ENCODE peak calls at places on chromosome 20, in ten cellular contexts. One of them, this sample, is unnamed.

GRCh38 chr20:7437311-7437710 is 502.9 kb downstream of the HAO1 start:
- DNase-seq in natural killer cell: no peak
- DNase-seq in foreskin fibroblast: no peak
- DNase-seq in dorsolateral prefrontal cortex: no peak
- DNase-seq in brain microvascular endothelial cell: no peak
- DNase-seq in BJ: no peak
- DNase-seq in neural crest cell: no peak
- DNase-seq in breast epithelium: no peak
- DNase-seq in esophagus muscularis mucosa: no peak
- DNase-seq in PC-9: no peak
- DNase-seq in this sample: no peak

GRCh38 chr20:36924167-36925045 is 27.1 kb downstream of the SAMHD1 start:
- DNase-seq in dorsolateral prefrontal cortex: no peak
- DNase-seq in brain microvascular endothelial cell: no peak
- DNase-seq in BJ: no peak
- DNase-seq in breast epithelium: no peak
- DNase-seq in foreskin fibroblast: no peak
- DNase-seq in PC-9: no peak
- DNase-seq in natural killer cell: no peak
- DNase-seq in neural crest cell: no peak
- DNase-seq in esophagus muscularis mucosa: no peak
- DNase-seq in this sample: no peak

GRCh38 chr20:20956586-20956985 is 149.6 kb downstream of the LINC00237 start:
- DNase-seq in BJ: no peak
- DNase-seq in dorsolateral prefrontal cortex: peak
- DNase-seq in breast epithelium: no peak
- DNase-seq in foreskin fibroblast: no peak
- DNase-seq in neural crest cell: no peak
- DNase-seq in esophagus muscularis mucosa: no peak
- DNase-seq in PC-9: no peak
- DNase-seq in natural killer cell: no peak
- DNase-seq in brain microvascular endothelial cell: no peak
- DNase-seq in this sample: no peak

GRCh38 chr20:57843941-57844625 is 134.3 kb upstream of the PMEPA1 start:
- DNase-seq in brain microvascular endothelial cell: no peak
- DNase-seq in BJ: no peak
- DNase-seq in PC-9: no peak
- DNase-seq in dorsolateral prefrontal cortex: no peak
- DNase-seq in esophagus muscularis mucosa: peak
- DNase-seq in breast epithelium: no peak
- DNase-seq in natural killer cell: no peak
- DNase-seq in neural crest cell: no peak
- DNase-seq in foreskin fibroblast: no peak
- DNase-seq in this sample: peak

GRCh38 chr20:58826271-58826670 is 24.4 kb downstream of the GNAS-AS1 start:
- DNase-seq in natural killer cell: no peak
- DNase-seq in PC-9: no peak
- DNase-seq in brain microvascular endothelial cell: no peak
- DNase-seq in neural crest cell: no peak
- DNase-seq in foreskin fibroblast: no peak
- DNase-seq in breast epithelium: no peak
- DNase-seq in esophagus muscularis mucosa: no peak
- DNase-seq in BJ: no peak
- DNase-seq in dorsolateral prefrontal cortex: no peak
- DNase-seq in this sample: no peak

GRCh38 chr20:62620624-62621023 is 21.7 kb upstream of the SLCO4A1 start:
- DNase-seq in brain microvascular endothelial cell: no peak
- DNase-seq in PC-9: no peak
- DNase-seq in foreskin fibroblast: no peak
- DNase-seq in neural crest cell: no peak
- DNase-seq in natural killer cell: no peak
- DNase-seq in breast epithelium: no peak
- DNase-seq in esophagus muscularis mucosa: no peak
- DNase-seq in dorsolateral prefrontal cortex: no peak
- DNase-seq in BJ: no peak
- DNase-seq in this sample: no peak

GRCh38 chr20:31560900-31561598 is 44.0 kb upstream of the ID1 start:
- DNase-seq in PC-9: peak
- DNase-seq in esophagus muscularis mucosa: no peak
- DNase-seq in BJ: peak
- DNase-seq in foreskin fibroblast: peak
- DNase-seq in dorsolateral prefrontal cortex: no peak
- DNase-seq in breast epithelium: peak
- DNase-seq in neural crest cell: no peak
- DNase-seq in brain microvascular endothelial cell: peak
- DNase-seq in natural killer cell: no peak
- DNase-seq in this sample: no peak

GRCh38 chr20:37558306-37558705 is 30.6 kb upstream of the BLCAP start:
- DNase-seq in PC-9: no peak
- DNase-seq in BJ: no peak
- DNase-seq in esophagus muscularis mucosa: no peak
- DNase-seq in dorsolateral prefrontal cortex: no peak
- DNase-seq in neural crest cell: no peak
- DNase-seq in breast epithelium: no peak
- DNase-seq in natural killer cell: no peak
- DNase-seq in brain microvascular endothelial cell: no peak
- DNase-seq in foreskin fibroblast: no peak
- DNase-seq in this sample: no peak

GRCh38 chr20:16351415-16351814 is 221.8 kb downstream of the KIF16B start:
- DNase-seq in esophagus muscularis mucosa: no peak
- DNase-seq in brain microvascular endothelial cell: no peak
- DNase-seq in PC-9: no peak
- DNase-seq in neural crest cell: no peak
- DNase-seq in breast epithelium: no peak
- DNase-seq in BJ: no peak
- DNase-seq in dorsolateral prefrontal cortex: no peak
- DNase-seq in natural killer cell: no peak
- DNase-seq in foreskin fibroblast: no peak
- DNase-seq in this sample: no peak

GRCh38 chr20:41054463-41055230 is 26.0 kb downstream of the TOP1 start:
- DNase-seq in esophagus muscularis mucosa: no peak
- DNase-seq in foreskin fibroblast: no peak
- DNase-seq in dorsolateral prefrontal cortex: no peak
- DNase-seq in brain microvascular endothelial cell: no peak
- DNase-seq in BJ: no peak
- DNase-seq in PC-9: no peak
- DNase-seq in natural killer cell: no peak
- DNase-seq in breast epithelium: no peak
- DNase-seq in neural crest cell: no peak
- DNase-seq in this sample: no peak

GRCh38 chr20:54865273-54865672 is 389.9 kb downstream of the DOK5 start:
- DNase-seq in natural killer cell: no peak
- DNase-seq in esophagus muscularis mucosa: no peak
- DNase-seq in PC-9: no peak
- DNase-seq in dorsolateral prefrontal cortex: no peak
- DNase-seq in BJ: no peak
- DNase-seq in foreskin fibroblast: no peak
- DNase-seq in neural crest cell: no peak
- DNase-seq in breast epithelium: no peak
- DNase-seq in brain microvascular endothelial cell: no peak
- DNase-seq in this sample: no peak

GRCh38 chr20:32959351-32960221 is 44.6 kb downstream of the SUN5 start:
- DNase-seq in esophagus muscularis mucosa: peak
- DNase-seq in neural crest cell: no peak
- DNase-seq in brain microvascular endothelial cell: no peak
- DNase-seq in breast epithelium: no peak
- DNase-seq in PC-9: no peak
- DNase-seq in natural killer cell: no peak
- DNase-seq in foreskin fibroblast: no peak
- DNase-seq in BJ: no peak
- DNase-seq in dorsolateral prefrontal cortex: no peak
- DNase-seq in this sample: peak

GRCh38 chr20:22768779-22769178 is 184.4 kb upstream of the FOXA2 start:
- DNase-seq in esophagus muscularis mucosa: no peak
- DNase-seq in PC-9: peak
- DNase-seq in brain microvascular endothelial cell: no peak
- DNase-seq in natural killer cell: no peak
- DNase-seq in neural crest cell: no peak
- DNase-seq in breast epithelium: peak
- DNase-seq in BJ: no peak
- DNase-seq in dorsolateral prefrontal cortex: no peak
- DNase-seq in foreskin fibroblast: no peak
- DNase-seq in this sample: no peak

DNA sequence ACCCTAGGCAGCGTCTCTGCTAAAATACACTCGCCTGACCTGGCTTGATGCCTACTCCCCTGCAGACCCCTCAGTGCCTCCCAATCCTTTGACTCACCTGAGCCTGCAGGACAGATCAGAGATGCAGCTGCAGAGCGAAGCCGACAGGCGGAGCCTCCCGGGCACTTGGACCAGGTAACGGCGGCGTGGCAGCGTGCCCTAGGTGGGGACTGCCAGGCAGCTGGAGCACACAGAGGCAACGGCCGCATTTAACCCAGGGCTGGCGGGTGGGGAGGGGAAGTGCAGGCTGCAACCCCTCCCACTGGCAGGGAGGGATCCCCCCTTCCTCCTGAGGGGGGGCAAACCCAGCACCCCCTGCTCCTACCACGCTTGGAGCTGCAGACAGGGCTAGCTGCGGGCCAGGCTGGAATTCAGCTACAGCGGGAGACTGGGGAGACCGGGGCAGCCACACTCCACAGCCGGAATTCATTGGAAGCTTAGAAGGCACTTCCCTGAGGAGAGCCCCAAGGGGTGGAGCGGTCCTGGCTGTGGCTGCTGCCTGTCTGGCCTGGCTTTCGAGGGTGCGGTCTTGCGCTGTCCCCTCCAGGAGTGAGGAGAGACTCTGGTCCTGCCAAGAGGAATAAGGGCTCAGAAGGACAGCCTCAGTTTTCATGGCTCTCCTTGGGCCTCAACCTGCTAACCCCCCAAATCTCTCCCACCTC is at the start of gene MATN4:
- DNase-seq in natural killer cell: no peak
- DNase-seq in PC-9: no peak
- DNase-seq in breast epithelium: no peak
- DNase-seq in BJ: no peak
- DNase-seq in foreskin fibroblast: no peak
- DNase-seq in dorsolateral prefrontal cortex: no peak
- DNase-seq in neural crest cell: no peak
- DNase-seq in brain microvascular endothelial cell: no peak
- DNase-seq in esophagus muscularis mucosa: no peak
- DNase-seq in this sample: no peak
- TF ChIP-seq CTCF in natural killer cell: no peak
- TF ChIP-seq CTCF in PC-9: no peak
- TF ChIP-seq CTCF in breast epithelium: peak
- TF ChIP-seq CTCF in BJ: no peak
- TF ChIP-seq CTCF in foreskin fibroblast: no peak
- TF ChIP-seq CTCF in dorsolateral prefrontal cortex: no peak
- TF ChIP-seq CTCF in neural crest cell: no peak
- TF ChIP-seq CTCF in brain microvascular endothelial cell: no peak
- TF ChIP-seq CTCF in esophagus muscularis mucosa: no peak
- TF ChIP-seq CTCF in this sample: no peak

GRCh38 chr20:42610070-42610469 is 579.6 kb downstream of the PTPRT start:
- DNase-seq in foreskin fibroblast: no peak
- DNase-seq in breast epithelium: no peak
- DNase-seq in BJ: no peak
- DNase-seq in neural crest cell: no peak
- DNase-seq in dorsolateral prefrontal cortex: no peak
- DNase-seq in esophagus muscularis mucosa: no peak
- DNase-seq in natural killer cell: no peak
- DNase-seq in brain microvascular endothelial cell: no peak
- DNase-seq in PC-9: no peak
- DNase-seq in this sample: no peak
- TF ChIP-seq CTCF in foreskin fibroblast: no peak
- TF ChIP-seq CTCF in breast epithelium: no peak
- TF ChIP-seq CTCF in BJ: no peak
- TF ChIP-seq CTCF in neural crest cell: no peak
- TF ChIP-seq CTCF in dorsolateral prefrontal cortex: no peak
- TF ChIP-seq CTCF in esophagus muscularis mucosa: no peak
- TF ChIP-seq CTCF in natural killer cell: no peak
- TF ChIP-seq CTCF in brain microvascular endothelial cell: no peak
- TF ChIP-seq CTCF in PC-9: no peak
- TF ChIP-seq CTCF in this sample: no peak

GRCh38 chr20:47992021-47992467 is 206.8 kb upstream of the SULF2 start:
- DNase-seq in brain microvascular endothelial cell: no peak
- DNase-seq in foreskin fibroblast: no peak
- DNase-seq in neural crest cell: no peak
- DNase-seq in esophagus muscularis mucosa: no peak
- DNase-seq in natural killer cell: no peak
- DNase-seq in breast epithelium: no peak
- DNase-seq in BJ: no peak
- DNase-seq in PC-9: no peak
- DNase-seq in dorsolateral prefrontal cortex: no peak
- DNase-seq in this sample: no peak
- TF ChIP-seq CTCF in brain microvascular endothelial cell: no peak
- TF ChIP-seq CTCF in foreskin fibroblast: no peak
- TF ChIP-seq CTCF in neural crest cell: no peak
- TF ChIP-seq CTCF in esophagus muscularis mucosa: no peak
- TF ChIP-seq CTCF in natural killer cell: no peak
- TF ChIP-seq CTCF in breast epithelium: no peak
- TF ChIP-seq CTCF in BJ: no peak
- TF ChIP-seq CTCF in PC-9: no peak
- TF ChIP-seq CTCF in dorsolateral prefrontal cortex: no peak
- TF ChIP-seq CTCF in this sample: no peak

DNA sequence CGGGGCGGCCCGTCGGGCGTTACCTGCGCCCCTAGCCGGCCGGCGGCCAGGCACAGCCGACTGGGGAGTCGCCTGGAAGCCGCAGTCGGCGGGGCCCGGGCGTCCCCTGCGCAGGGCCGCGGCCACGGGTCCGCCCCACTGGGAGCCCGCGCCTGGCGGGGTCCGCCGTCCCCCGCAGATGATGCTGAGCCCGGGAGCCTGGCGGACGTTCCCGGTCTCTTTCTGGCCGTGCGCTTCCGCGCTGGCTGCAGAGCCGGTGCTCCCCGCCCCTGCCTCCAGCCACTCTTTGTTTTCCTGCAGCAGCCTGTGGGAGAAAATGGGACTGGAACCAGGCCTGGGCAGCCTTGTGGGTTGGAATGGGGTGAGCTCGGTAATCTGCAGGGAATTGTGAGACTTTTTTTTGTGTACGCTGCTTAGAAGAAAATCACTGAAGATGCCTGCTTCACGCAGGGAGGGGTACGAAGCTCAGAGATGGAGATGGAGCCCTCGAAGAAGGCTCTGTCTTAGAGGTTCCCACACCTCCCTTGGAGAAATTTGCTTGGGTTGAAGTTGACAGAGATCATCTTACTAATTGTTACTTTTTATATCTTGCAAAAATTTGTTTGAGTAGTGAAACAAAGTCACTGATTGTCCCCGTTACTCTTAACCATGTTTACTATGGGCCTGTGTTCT is 752 bp downstream of the PYGB start:
- DNase-seq in breast epithelium: peak
- DNase-seq in foreskin fibroblast: no peak
- DNase-seq in PC-9: no peak
- DNase-seq in brain microvascular endothelial cell: no peak
- DNase-seq in dorsolateral prefrontal cortex: peak
- DNase-seq in natural killer cell: no peak
- DNase-seq in neural crest cell: peak
- DNase-seq in esophagus muscularis mucosa: no peak
- DNase-seq in BJ: no peak
- DNase-seq in this sample: no peak
- TF ChIP-seq CTCF in breast epithelium: no peak
- TF ChIP-seq CTCF in foreskin fibroblast: no peak
- TF ChIP-seq CTCF in PC-9: no peak
- TF ChIP-seq CTCF in brain microvascular endothelial cell: peak
- TF ChIP-seq CTCF in dorsolateral prefrontal cortex: no peak
- TF ChIP-seq CTCF in natural killer cell: no peak
- TF ChIP-seq CTCF in neural crest cell: no peak
- TF ChIP-seq CTCF in esophagus muscularis mucosa: no peak
- TF ChIP-seq CTCF in BJ: no peak
- TF ChIP-seq CTCF in this sample: no peak

GRCh38 chr20:64224344-64225165 is 31.0 kb upstream of the PCMTD2 start:
- DNase-seq in neural crest cell: no peak
- DNase-seq in natural killer cell: no peak
- DNase-seq in esophagus muscularis mucosa: no peak
- DNase-seq in dorsolateral prefrontal cortex: no peak
- DNase-seq in BJ: peak
- DNase-seq in PC-9: peak
- DNase-seq in foreskin fibroblast: peak
- DNase-seq in breast epithelium: no peak
- DNase-seq in brain microvascular endothelial cell: peak
- DNase-seq in this sample: no peak
- TF ChIP-seq CTCF in neural crest cell: no peak
- TF ChIP-seq CTCF in natural killer cell: no peak
- TF ChIP-seq CTCF in esophagus muscularis mucosa: no peak
- TF ChIP-seq CTCF in dorsolateral prefrontal cortex: no peak
- TF ChIP-seq CTCF in BJ: peak
- TF ChIP-seq CTCF in PC-9: no peak
- TF ChIP-seq CTCF in foreskin fibroblast: peak
- TF ChIP-seq CTCF in breast epithelium: no peak
- TF ChIP-seq CTCF in brain microvascular endothelial cell: peak
- TF ChIP-seq CTCF in this sample: no peak